ENCODE peak calls at places on chromosomes 12 and 14, in ten cellular contexts. One of them, this sample, is unnamed.

GRCh38 chr14:32190713-32191112 is 11.1 kb upstream of the RNU6-7 start:
- DNase-seq in stimulated activated CD4-positive, alpha-beta T cell treated with anti-CD3 and anti-CD28 coated beads, Interleukin-12 subunit alpha, Interleukin-12 subunit beta, amount 100 ng/mL, for 24 hours: no peak
- DNase-seq in hepatic stellate cell: no peak
- DNase-seq in ovary: no peak
- DNase-seq in HS-5: no peak
- DNase-seq in stimulated activated naive B cell treated with anti-CD40 and anti-IgM and Interleukin-4, amounts not matched to agents 10 μg/mL and 1 μg/mL and 100 μg/mL, for 72 hours: no peak
- DNase-seq in GDM1: no peak
- DNase-seq in NCI-H2029 treated with DMSO at 0.1 percent for 48 hours: no peak
- DNase-seq in GM06990: no peak
- DNase-seq in fibroblast of the conjunctiva: no peak
- DNase-seq in this sample: no peak

GRCh38 chr14:105888151-105888550 is 361.8 kb downstream of the TMEM121 start:
- DNase-seq in stimulated activated CD4-positive, alpha-beta T cell treated with anti-CD3 and anti-CD28 coated beads, Interleukin-12 subunit alpha, Interleukin-12 subunit beta, amount 100 ng/mL, for 24 hours: no peak
- DNase-seq in hepatic stellate cell: no peak
- DNase-seq in ovary: peak
- DNase-seq in HS-5: no peak
- DNase-seq in stimulated activated naive B cell treated with anti-CD40 and anti-IgM and Interleukin-4, amounts not matched to agents 10 μg/mL and 1 μg/mL and 100 μg/mL, for 72 hours: no peak
- DNase-seq in GDM1: peak
- DNase-seq in NCI-H2029 treated with DMSO at 0.1 percent for 48 hours: no peak
- DNase-seq in GM06990: no peak
- DNase-seq in fibroblast of the conjunctiva: no peak
- DNase-seq in this sample: no peak

GRCh38 chr14:36667679-36668078 is 6.0 kb downstream of the PAX9 start:
- DNase-seq in stimulated activated CD4-positive, alpha-beta T cell treated with anti-CD3 and anti-CD28 coated beads, Interleukin-12 subunit alpha, Interleukin-12 subunit beta, amount 100 ng/mL, for 24 hours: no peak
- DNase-seq in hepatic stellate cell: no peak
- DNase-seq in ovary: no peak
- DNase-seq in HS-5: no peak
- DNase-seq in stimulated activated naive B cell treated with anti-CD40 and anti-IgM and Interleukin-4, amounts not matched to agents 10 μg/mL and 1 μg/mL and 100 μg/mL, for 72 hours: no peak
- DNase-seq in GDM1: no peak
- DNase-seq in NCI-H2029 treated with DMSO at 0.1 percent for 48 hours: no peak
- DNase-seq in GM06990: no peak
- DNase-seq in fibroblast of the conjunctiva: no peak
- DNase-seq in this sample: no peak

GRCh38 chr12:69239922-69240624 is 704 bp downstream of the CPSF6 start:
- DNase-seq in stimulated activated CD4-positive, alpha-beta T cell treated with anti-CD3 and anti-CD28 coated beads, Interleukin-12 subunit alpha, Interleukin-12 subunit beta, amount 100 ng/mL, for 24 hours: no peak
- DNase-seq in hepatic stellate cell: peak
- DNase-seq in ovary: peak
- DNase-seq in HS-5: no peak
- DNase-seq in stimulated activated naive B cell treated with anti-CD40 and anti-IgM and Interleukin-4, amounts not matched to agents 10 μg/mL and 1 μg/mL and 100 μg/mL, for 72 hours: peak
- DNase-seq in GDM1: peak
- DNase-seq in NCI-H2029 treated with DMSO at 0.1 percent for 48 hours: peak
- DNase-seq in GM06990: peak
- DNase-seq in fibroblast of the conjunctiva: no peak
- DNase-seq in this sample: no peak

GRCh38 chr12:4270016-4270669 is 3.4 kb upstream of the CCND2 start:
- DNase-seq in stimulated activated CD4-positive, alpha-beta T cell treated with anti-CD3 and anti-CD28 coated beads, Interleukin-12 subunit alpha, Interleukin-12 subunit beta, amount 100 ng/mL, for 24 hours: peak
- DNase-seq in hepatic stellate cell: no peak
- DNase-seq in ovary: no peak
- DNase-seq in HS-5: no peak
- DNase-seq in stimulated activated naive B cell treated with anti-CD40 and anti-IgM and Interleukin-4, amounts not matched to agents 10 μg/mL and 1 μg/mL and 100 μg/mL, for 72 hours: peak
- DNase-seq in GDM1: no peak
- DNase-seq in NCI-H2029 treated with DMSO at 0.1 percent for 48 hours: no peak
- DNase-seq in GM06990: peak
- DNase-seq in fibroblast of the conjunctiva: no peak
- DNase-seq in this sample: no peak

GRCh38 chr12:91043408-91043807 is 14.4 kb downstream of the KERA start:
- DNase-seq in stimulated activated CD4-positive, alpha-beta T cell treated with anti-CD3 and anti-CD28 coated beads, Interleukin-12 subunit alpha, Interleukin-12 subunit beta, amount 100 ng/mL, for 24 hours: no peak
- DNase-seq in hepatic stellate cell: no peak
- DNase-seq in ovary: no peak
- DNase-seq in HS-5: no peak
- DNase-seq in stimulated activated naive B cell treated with anti-CD40 and anti-IgM and Interleukin-4, amounts not matched to agents 10 μg/mL and 1 μg/mL and 100 μg/mL, for 72 hours: no peak
- DNase-seq in GDM1: no peak
- DNase-seq in NCI-H2029 treated with DMSO at 0.1 percent for 48 hours: no peak
- DNase-seq in GM06990: no peak
- DNase-seq in fibroblast of the conjunctiva: no peak
- DNase-seq in this sample: no peak

GRCh38 chr12:94141892-94142291 is 6.5 kb upstream of the PLXNC1 start:
- DNase-seq in stimulated activated CD4-positive, alpha-beta T cell treated with anti-CD3 and anti-CD28 coated beads, Interleukin-12 subunit alpha, Interleukin-12 subunit beta, amount 100 ng/mL, for 24 hours: no peak
- DNase-seq in hepatic stellate cell: no peak
- DNase-seq in ovary: no peak
- DNase-seq in HS-5: no peak
- DNase-seq in stimulated activated naive B cell treated with anti-CD40 and anti-IgM and Interleukin-4, amounts not matched to agents 10 μg/mL and 1 μg/mL and 100 μg/mL, for 72 hours: no peak
- DNase-seq in GDM1: no peak
- DNase-seq in NCI-H2029 treated with DMSO at 0.1 percent for 48 hours: no peak
- DNase-seq in GM06990: no peak
- DNase-seq in fibroblast of the conjunctiva: no peak
- DNase-seq in this sample: no peak

GRCh38 chr12:95402096-95402495 is 71.9 kb upstream of the METAP2 start:
- DNase-seq in stimulated activated CD4-positive, alpha-beta T cell treated with anti-CD3 and anti-CD28 coated beads, Interleukin-12 subunit alpha, Interleukin-12 subunit beta, amount 100 ng/mL, for 24 hours: no peak
- DNase-seq in hepatic stellate cell: no peak
- DNase-seq in ovary: no peak
- DNase-seq in HS-5: no peak
- DNase-seq in stimulated activated naive B cell treated with anti-CD40 and anti-IgM and Interleukin-4, amounts not matched to agents 10 μg/mL and 1 μg/mL and 100 μg/mL, for 72 hours: no peak
- DNase-seq in GDM1: no peak
- DNase-seq in NCI-H2029 treated with DMSO at 0.1 percent for 48 hours: no peak
- DNase-seq in GM06990: no peak
- DNase-seq in fibroblast of the conjunctiva: no peak
- DNase-seq in this sample: no peak

GRCh38 chr12:117161460-117162166 is 28.7 kb downstream of the FBXO21 start:
- DNase-seq in stimulated activated CD4-positive, alpha-beta T cell treated with anti-CD3 and anti-CD28 coated beads, Interleukin-12 subunit alpha, Interleukin-12 subunit beta, amount 100 ng/mL, for 24 hours: no peak
- DNase-seq in hepatic stellate cell: no peak
- DNase-seq in ovary: no peak
- DNase-seq in HS-5: no peak
- DNase-seq in stimulated activated naive B cell treated with anti-CD40 and anti-IgM and Interleukin-4, amounts not matched to agents 10 μg/mL and 1 μg/mL and 100 μg/mL, for 72 hours: no peak
- DNase-seq in GDM1: no peak
- DNase-seq in NCI-H2029 treated with DMSO at 0.1 percent for 48 hours: no peak
- DNase-seq in GM06990: no peak
- DNase-seq in fibroblast of the conjunctiva: no peak
- DNase-seq in this sample: no peak

GRCh38 chr12:123948401-123949117 is 24.1 kb downstream of the CCDC92 start:
- DNase-seq in stimulated activated CD4-positive, alpha-beta T cell treated with anti-CD3 and anti-CD28 coated beads, Interleukin-12 subunit alpha, Interleukin-12 subunit beta, amount 100 ng/mL, for 24 hours: no peak
- DNase-seq in hepatic stellate cell: no peak
- DNase-seq in ovary: no peak
- DNase-seq in HS-5: no peak
- DNase-seq in stimulated activated naive B cell treated with anti-CD40 and anti-IgM and Interleukin-4, amounts not matched to agents 10 μg/mL and 1 μg/mL and 100 μg/mL, for 72 hours: no peak
- DNase-seq in GDM1: no peak
- DNase-seq in NCI-H2029 treated with DMSO at 0.1 percent for 48 hours: no peak
- DNase-seq in GM06990: no peak
- DNase-seq in fibroblast of the conjunctiva: no peak
- DNase-seq in this sample: no peak

GRCh38 chr12:88726806-88727722 is 146.8 kb upstream of the KITLG start:
- DNase-seq in stimulated activated CD4-positive, alpha-beta T cell treated with anti-CD3 and anti-CD28 coated beads, Interleukin-12 subunit alpha, Interleukin-12 subunit beta, amount 100 ng/mL, for 24 hours: no peak
- DNase-seq in hepatic stellate cell: peak
- DNase-seq in ovary: no peak
- DNase-seq in HS-5: peak
- DNase-seq in stimulated activated naive B cell treated with anti-CD40 and anti-IgM and Interleukin-4, amounts not matched to agents 10 μg/mL and 1 μg/mL and 100 μg/mL, for 72 hours: no peak
- DNase-seq in GDM1: no peak
- DNase-seq in NCI-H2029 treated with DMSO at 0.1 percent for 48 hours: no peak
- DNase-seq in GM06990: no peak
- DNase-seq in fibroblast of the conjunctiva: no peak
- DNase-seq in this sample: no peak

GRCh38 chr12:105348561-105348960 is 18.1 kb downstream of the C12orf75 start:
- DNase-seq in stimulated activated CD4-positive, alpha-beta T cell treated with anti-CD3 and anti-CD28 coated beads, Interleukin-12 subunit alpha, Interleukin-12 subunit beta, amount 100 ng/mL, for 24 hours: no peak
- DNase-seq in hepatic stellate cell: no peak
- DNase-seq in ovary: no peak
- DNase-seq in HS-5: no peak
- DNase-seq in stimulated activated naive B cell treated with anti-CD40 and anti-IgM and Interleukin-4, amounts not matched to agents 10 μg/mL and 1 μg/mL and 100 μg/mL, for 72 hours: no peak
- DNase-seq in GDM1: no peak
- DNase-seq in NCI-H2029 treated with DMSO at 0.1 percent for 48 hours: no peak
- DNase-seq in GM06990: no peak
- DNase-seq in fibroblast of the conjunctiva: no peak
- DNase-seq in this sample: no peak

This sample was measured in brain pericyte.